ENCODE peak calls at places on chromosomes 11 and 22, in six cellular contexts. One of them, this sample, is unnamed.

GRCh38 chr11:71385091-71385490 is 63.1 kb downstream of the DHCR7 start:
- DNase-seq in mucosa of descending colon: no peak
- DNase-seq in fibroblast of lung: no peak
- DNase-seq in tibial nerve: no peak
- DNase-seq in neural progenitor cell: no peak
- DNase-seq in RWPE2: no peak
- DNase-seq in this sample: no peak

GRCh38 chr11:97995874-97996273 is 1024.9 kb upstream of the CNTN5 start:
- DNase-seq in mucosa of descending colon: no peak
- DNase-seq in tibial nerve: no peak
- DNase-seq in fibroblast of lung: no peak
- DNase-seq in neural progenitor cell: peak
- DNase-seq in RWPE2: no peak
- DNase-seq in this sample: no peak

GRCh38 chr11:47212938-47213337 is 1.8 kb upstream of the DDB2 start:
- DNase-seq in tibial nerve: no peak
- DNase-seq in neural progenitor cell: no peak
- DNase-seq in fibroblast of lung: no peak
- DNase-seq in RWPE2: no peak
- DNase-seq in mucosa of descending colon: peak
- DNase-seq in this sample: no peak

GRCh38 chr11:90738799-90739198 is 516.0 kb upstream of the CHORDC1 start:
- DNase-seq in fibroblast of lung: no peak
- DNase-seq in tibial nerve: no peak
- DNase-seq in RWPE2: no peak
- DNase-seq in neural progenitor cell: no peak
- DNase-seq in mucosa of descending colon: no peak
- DNase-seq in this sample: no peak

GRCh38 chr22:45688606-45689080 is 17.0 kb downstream of the ATXN10 start:
- DNase-seq in fibroblast of lung: peak
- DNase-seq in RWPE2: peak
- DNase-seq in tibial nerve: no peak
- DNase-seq in mucosa of descending colon: no peak
- DNase-seq in neural progenitor cell: no peak
- DNase-seq in this sample: peak

GRCh38 chr11:61555051-61555969 is 25.6 kb downstream of the SYT7 start:
- DNase-seq in neural progenitor cell: peak
- DNase-seq in RWPE2: no peak
- DNase-seq in fibroblast of lung: no peak
- DNase-seq in tibial nerve: no peak
- DNase-seq in mucosa of descending colon: no peak
- DNase-seq in this sample: no peak

GRCh38 chr11:36558511-36559413 is 9.0 kb upstream of the RAG1 start:
- DNase-seq in fibroblast of lung: no peak
- DNase-seq in RWPE2: no peak
- DNase-seq in mucosa of descending colon: no peak
- DNase-seq in tibial nerve: no peak
- DNase-seq in neural progenitor cell: no peak
- DNase-seq in this sample: no peak

GRCh38 chr22:47328550-47329243 is 566.2 kb downstream of the TBC1D22A start:
- DNase-seq in fibroblast of lung: peak
- DNase-seq in RWPE2: no peak
- DNase-seq in tibial nerve: peak
- DNase-seq in mucosa of descending colon: no peak
- DNase-seq in neural progenitor cell: no peak
- DNase-seq in this sample: peak

GRCh38 chr11:131464024-131464423 is 93.6 kb downstream of the NTM start:
- DNase-seq in tibial nerve: no peak
- DNase-seq in RWPE2: no peak
- DNase-seq in fibroblast of lung: no peak
- DNase-seq in mucosa of descending colon: no peak
- DNase-seq in neural progenitor cell: no peak
- DNase-seq in this sample: no peak

GRCh38 chr22:24834845-24835570 is 29.0 kb downstream of the SGSM1 start:
- DNase-seq in tibial nerve: no peak
- DNase-seq in mucosa of descending colon: peak
- DNase-seq in neural progenitor cell: peak
- DNase-seq in RWPE2: no peak
- DNase-seq in fibroblast of lung: no peak
- DNase-seq in this sample: no peak

GRCh38 chr11:114284021-114284420 is 12.2 kb upstream of the NNMT start:
- DNase-seq in mucosa of descending colon: peak
- DNase-seq in RWPE2: no peak
- DNase-seq in neural progenitor cell: no peak
- DNase-seq in tibial nerve: no peak
- DNase-seq in fibroblast of lung: no peak
- DNase-seq in this sample: no peak

DNA sequence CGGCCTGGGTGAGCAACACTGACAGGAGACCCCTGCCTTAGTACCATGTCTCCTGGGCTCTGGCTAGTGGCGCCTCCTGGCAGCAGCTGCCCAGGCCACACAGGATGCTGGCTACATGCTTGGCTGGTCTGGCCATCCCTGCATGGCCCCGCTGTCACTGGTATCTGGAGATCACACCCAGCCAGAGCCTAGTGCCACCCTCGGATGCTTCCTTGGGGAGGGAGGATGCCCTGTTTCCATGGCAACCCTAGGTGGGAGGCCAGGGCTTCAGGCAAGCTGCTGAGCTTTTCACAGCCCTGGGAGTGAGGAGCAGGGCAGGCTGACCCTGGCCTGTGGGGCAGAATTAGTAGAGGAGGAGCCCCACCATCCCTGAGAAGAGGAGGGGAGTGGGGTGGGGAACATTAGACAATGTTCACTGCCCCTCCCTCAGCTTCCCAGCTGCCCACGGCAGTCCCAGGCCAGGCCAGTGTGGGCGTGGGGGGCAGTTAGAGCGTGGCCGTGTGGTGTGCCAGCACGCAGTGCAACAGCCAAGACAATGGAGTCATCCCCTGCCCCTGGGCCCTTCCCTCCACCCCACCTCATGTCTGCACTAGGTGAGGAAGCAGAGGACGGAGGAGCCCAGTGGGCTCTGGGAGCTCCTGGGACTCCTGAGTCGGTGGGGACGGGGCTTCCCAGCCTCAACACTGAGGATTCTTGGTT is 50.3 kb downstream of the PARVB start:
- DNase-seq in RWPE2: no peak
- DNase-seq in neural progenitor cell: peak
- DNase-seq in mucosa of descending colon: no peak
- DNase-seq in tibial nerve: no peak
- DNase-seq in fibroblast of lung: no peak
- DNase-seq in this sample: no peak
- H3K4me3 ChIP-seq in RWPE2: no peak
- H3K4me3 ChIP-seq in neural progenitor cell: no peak
- H3K4me3 ChIP-seq in mucosa of descending colon: no peak
- H3K4me3 ChIP-seq in tibial nerve: no peak
- H3K4me3 ChIP-seq in fibroblast of lung: no peak
- H3K4me3 ChIP-seq in this sample: no peak

GRCh38 chr11:57562596-57562995 is 4.9 kb downstream of the UBE2L6 start:
- DNase-seq in neural progenitor cell: no peak
- DNase-seq in RWPE2: no peak
- DNase-seq in tibial nerve: no peak
- DNase-seq in fibroblast of lung: no peak
- DNase-seq in mucosa of descending colon: no peak
- DNase-seq in this sample: no peak
- TF ChIP-seq CTCF in neural progenitor cell: peak
- TF ChIP-seq CTCF in RWPE2: no peak
- TF ChIP-seq CTCF in tibial nerve: no peak
- TF ChIP-seq CTCF in fibroblast of lung: no peak
- TF ChIP-seq CTCF in mucosa of descending colon: no peak
- TF ChIP-seq CTCF in this sample: no peak

DNA sequence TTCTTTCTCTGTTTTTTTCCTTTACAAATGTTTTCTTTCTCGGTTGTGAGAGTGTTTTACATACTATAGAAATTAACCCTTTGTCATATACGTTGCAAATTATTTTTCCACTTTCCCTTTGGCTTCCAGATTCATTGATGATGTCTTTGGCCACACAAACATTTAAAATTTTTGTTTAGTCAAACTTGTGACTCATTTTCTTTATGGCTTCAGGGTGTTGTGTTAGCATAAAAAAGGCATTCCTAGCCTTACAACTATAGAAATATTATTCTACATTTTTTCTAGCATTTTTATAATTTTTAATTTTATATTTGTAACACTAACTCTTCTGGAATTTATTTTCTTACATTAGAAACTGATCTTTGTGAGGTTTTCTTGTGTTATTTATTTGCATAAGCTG is 12.1 kb downstream of the GRIA4 start:
- DNase-seq in tibial nerve: no peak
- DNase-seq in fibroblast of lung: no peak
- DNase-seq in mucosa of descending colon: no peak
- DNase-seq in RWPE2: no peak
- DNase-seq in neural progenitor cell: no peak
- DNase-seq in this sample: no peak
- H3K4me3 ChIP-seq in tibial nerve: no peak
- H3K4me3 ChIP-seq in fibroblast of lung: no peak
- H3K4me3 ChIP-seq in mucosa of descending colon: no peak
- H3K4me3 ChIP-seq in RWPE2: no peak
- H3K4me3 ChIP-seq in neural progenitor cell: no peak
- H3K4me3 ChIP-seq in this sample: no peak

GRCh38 chr11:75339685-75340409 is 11.6 kb downstream of the ARRB1 start:
- DNase-seq in RWPE2: no peak
- DNase-seq in tibial nerve: no peak
- DNase-seq in fibroblast of lung: no peak
- DNase-seq in neural progenitor cell: peak
- DNase-seq in mucosa of descending colon: peak
- DNase-seq in this sample: no peak
- TF ChIP-seq CTCF in RWPE2: no peak
- TF ChIP-seq CTCF in tibial nerve: no peak
- TF ChIP-seq CTCF in fibroblast of lung: no peak
- TF ChIP-seq CTCF in neural progenitor cell: no peak
- TF ChIP-seq CTCF in mucosa of descending colon: no peak
- TF ChIP-seq CTCF in this sample: no peak